ENCODE peak calls at places on chromosomes 11 and 22, in six cellular contexts. P, C, G, M, J and I are unnamed samples.
A peak's percentile ranks its signal among the peaks of the same experiment; 100 is the strongest.

GRCh38 chr11:37504925-37505324 is 906.9 kb upstream of the RAG2 start:
- DNase-seq in P (no peak), C (no peak), G (no peak), M (no peak), J (no peak), I (peak; percentile 97)

GRCh38 chr22:30313527-30314385 is 13.0 kb downstream of the TBC1D10A start:
- DNase-seq in P (no peak), C (no peak), G (no peak), M (no peak), J (no peak), I (no peak)

GRCh38 chr11:124415356-124415923 is 9.2 kb downstream of the OR8B4 start:
- DNase-seq in P (no peak), C (no peak), G (no peak), M (no peak), J (no peak), I (peak; percentile 26)

GRCh38 chr11:1559103-1559951 is 12.7 kb downstream of the DUSP8 start:
- DNase-seq in P (no peak), C (no peak), G (peak; percentile 95), M (peak; percentile 91), J (peak; percentile 67), I (peak; percentile 57)

GRCh38 chr11:118087933-118088332 is 1.2 kb upstream of the SMIM35 start:
- DNase-seq in P (no peak), C (no peak), G (no peak), M (no peak), J (no peak), I (no peak)

GRCh38 chr11:5737091-5737490 is 843 bp downstream of the OR56B1 start:
- DNase-seq in P (no peak), C (no peak), G (no peak), M (no peak), J (no peak), I (peak; percentile 73)

GRCh38 chr11:45237666-45238348 is 48.3 kb downstream of the SYT13 start:
- DNase-seq in P (no peak), C (no peak), G (no peak), M (no peak), J (no peak), I (no peak)

GRCh38 chr11:829116-829945 is 1.6 kb downstream of the CRACR2B start:
- DNase-seq in P (no peak), C (no peak), G (no peak), M (no peak), J (no peak), I (no peak)

GRCh38 chr11:1448166-1448825 is 38.3 kb downstream of the MOB2 start:
- DNase-seq in P (no peak), C (no peak), G (peak; percentile 68), M (peak; percentile 31), J (no peak), I (no peak)

GRCh38 chr11:104565581-104565956 is 332.7 kb downstream of the CASP12 start:
- DNase-seq in P (no peak), C (no peak), G (no peak), M (no peak), J (no peak), I (no peak)

GRCh38 chr11:17845431-17845881 is 110.9 kb downstream of the KCNC1 start:
- DNase-seq in P (no peak), C (no peak), G (no peak), M (no peak), J (peak; percentile 29), I (peak; percentile 86)

GRCh38 chr11:21927628-21928027 is 265.3 kb upstream of the ANO5 start:
- DNase-seq in P (no peak), C (no peak), G (no peak), M (no peak), J (no peak), I (no peak)

GRCh38 chr11:31810779-31811647 is at the start of gene PAX6:
- DNase-seq in P (peak; percentile 23), C (no peak), G (no peak), M (peak; percentile 55), J (peak; percentile 38), I (peak; percentile 100)

GRCh38 chr22:32987081-32987631 is 71.0 kb downstream of the SYN3 start:
- DNase-seq in P (no peak), C (no peak), G (no peak), M (no peak), J (no peak), I (peak; percentile 90)

GRCh38 chr11:110362916-110363574 is 66.6 kb upstream of the RDX start:
- DNase-seq in P (no peak), C (no peak), G (no peak), M (peak; percentile 35), J (no peak), I (no peak)

GRCh38 chr22:48366056-48366455 is 1461.6 kb downstream of the BRD1 start:
- DNase-seq in P (no peak), C (no peak), G (no peak), M (no peak), J (no peak), I (no peak)

GRCh38 chr22:28021998-28022660 is 103.1 kb upstream of the PITPNB start:
- DNase-seq in P (no peak), C (no peak), G (peak; percentile 20), M (no peak), J (no peak), I (no peak)